ENCODE peak calls at places on chromosomes 1 and 21, in six cellular contexts. X is M059J; T is AG04450; Y is islet precursor cell; K is Right ventricle myocardium superior; L is stimulated activated CD4-positive, alpha-beta T cell treated with anti-CD3 and anti-CD28 coated beads, Interleukin-2, amount 100 ng/mL, for 48 hours. M is an unnamed sample.

GRCh38 chr1:44881011-44881632 is 38.1 kb upstream of the PTCH2 start:
- DNase-seq in L (no peak), K (no peak), Y (no peak), X (peak; percentile 77), T (peak; percentile 47), M (no peak)

GRCh38 chr1:160797861-160798273 is 1.9 kb downstream of the LY9 start:
- DNase-seq in X (no peak), T (no peak), K (no peak), Y (no peak), L (no peak), M (no peak)

GRCh38 chr1:62746086-62746808 is 37.7 kb upstream of the ATG4C start:
- DNase-seq in K (no peak), L (no peak), X (peak; percentile 64), T (no peak), Y (no peak), M (no peak)

GRCh38 chr1:164786980-164787833 is 228.2 kb downstream of the PBX1 start:
- DNase-seq in Y (peak; percentile 94), L (peak; percentile 59), K (peak; percentile 86), T (peak; percentile 48), X (peak; percentile 78), M (peak; percentile 98)

GRCh38 chr1:74593887-74594866 is 79.4 kb downstream of the ERICH3 start:
- DNase-seq in K (no peak), Y (no peak), X (no peak), T (no peak), L (no peak), M (no peak)

GRCh38 chr1:153985984-153986761 is at the start of gene RAB13:
- DNase-seq in X (peak; percentile 86), Y (peak; percentile 96), L (no peak), K (peak; percentile 89), T (no peak), M (peak; percentile 96)

GRCh38 chr1:76668046-76668445 is 199.2 kb upstream of the ST6GALNAC5 start:
- DNase-seq in Y (no peak), K (no peak), T (no peak), X (peak; percentile 2), L (no peak), M (no peak)

GRCh38 chr1:172489847-172490246 is 43.1 kb upstream of the SUCO start:
- DNase-seq in X (no peak), K (no peak), L (no peak), Y (no peak), T (no peak), M (no peak)

GRCh38 chr21:20253261-20253660 is 744.9 kb upstream of the NCAM2 start:
- DNase-seq in T (no peak), Y (no peak), X (no peak), L (no peak), K (no peak), M (no peak)

GRCh38 chr1:1782399-1783221 is 4.3 kb upstream of the NADK start:
- DNase-seq in Y (peak; percentile 62), X (peak; percentile 47), L (no peak), T (no peak), K (peak; percentile 80), M (peak; percentile 81)

GRCh38 chr1:33914531-33914930 is 50.7 kb downstream of the HMGB4 start:
- DNase-seq in X (no peak), L (no peak), T (no peak), K (no peak), Y (no peak), M (no peak)

GRCh38 chr1:227899141-227899819 is 48.5 kb downstream of the WNT9A start:
- DNase-seq in L (no peak), Y (peak; percentile 53), X (no peak), K (peak; percentile 11), T (no peak), M (peak; percentile 49)

GRCh38 chr21:31660134-31660565 is 657 bp downstream of the SOD1 start:
- DNase-seq in L (no peak), Y (peak; percentile 67), T (no peak), X (peak; percentile 47), K (no peak), M (peak; percentile 75)

GRCh38 chr1:237851209-237851845 is 39.4 kb downstream of the ZP4 start:
- DNase-seq in K (peak; percentile 52), L (peak; percentile 6), X (peak; percentile 45), T (no peak), Y (peak; percentile 68), M (peak; percentile 87)

GRCh38 chr1:235775461-235775860 is 91.2 kb downstream of the LYST start:
- DNase-seq in L (no peak), T (no peak), K (no peak), X (no peak), Y (no peak), M (no peak)

GRCh38 chr1:201566933-201567801 is 28.2 kb downstream of the NAV1 start:
- DNase-seq in T (no peak), K (no peak), Y (no peak), L (no peak), X (no peak), M (no peak)

GRCh38 chr21:17537299-17537698 is 24.5 kb downstream of the CXADR start:
- DNase-seq in X (peak; percentile 70), K (no peak), Y (no peak), L (no peak), T (no peak), M (no peak)

M was measured in endodermal cell.